ENCODE peak calls at places on chromosome 14, in five cellular contexts. Y is coronary artery, D is NCI-H1436 treated with DMSO at 0.1 percent for 48 hours, E is fibroblast of lung, V is cardiac fibroblast. J is an unnamed sample.
A peak's percentile ranks its signal among the peaks of the same experiment; 100 is the strongest.

GRCh38 chr14:74568896-74569295 is 43.1 kb downstream of the LTBP2 start:
- DNase-seq in Y (no peak), D (no peak), E (no peak), V (peak; percentile 67), J (no peak)

GRCh38 chr14:36767603-36768281 is 106.1 kb downstream of the PAX9 start:
- DNase-seq in Y (no peak), D (peak; percentile 62), E (peak; percentile 50), V (no peak), J (peak; percentile 92)

GRCh38 chr14:96508900-96509299 is 6.7 kb downstream of the PAPOLA start:
- DNase-seq in Y (no peak), D (no peak), E (no peak), V (no peak), J (no peak)

GRCh38 chr14:27387458-27387857 is 789.6 kb upstream of the NOVA1 start:
- DNase-seq in Y (no peak), D (no peak), E (peak; percentile 73), V (no peak), J (no peak)

GRCh38 chr14:99245541-99246511 is 26.2 kb downstream of the BCL11B start:
- DNase-seq in Y (no peak), D (no peak), E (no peak), V (no peak), J (no peak)

GRCh38 chr14:34682787-34683321 is 31.5 kb downstream of the CFL2 start:
- DNase-seq in Y (no peak), D (no peak), E (peak; percentile 73), V (peak; percentile 23), J (no peak)

GRCh38 chr14:98594156-98594555 is 677.8 kb downstream of the BCL11B start:
- DNase-seq in Y (no peak), D (no peak), E (no peak), V (no peak), J (no peak)

GRCh38 chr14:75363570-75364227 is 64.1 kb upstream of the JDP2 start:
- DNase-seq in Y (no peak), D (no peak), E (no peak), V (peak; percentile 8), J (no peak)

GRCh38 chr14:76245097-76245496 is 93.4 kb downstream of the GPATCH2L start:
- DNase-seq in Y (no peak), D (no peak), E (peak; percentile 22), V (no peak), J (no peak)

GRCh38 chr14:51147183-51147582 is 52.3 kb upstream of the TRIM9 start:
- DNase-seq in Y (no peak), D (no peak), E (peak; percentile 6), V (peak; percentile 60), J (no peak)

GRCh38 chr14:78143489-78144145 is 26.6 kb upstream of the NRXN3 start:
- DNase-seq in Y (no peak), D (no peak), E (peak; percentile 86), V (no peak), J (no peak)

GRCh38 chr14:73753887-73754880 is 40.0 kb upstream of the PNMA1 start:
- DNase-seq in Y (no peak), D (no peak), E (no peak), V (no peak), J (no peak)

GRCh38 chr14:31205681-31206535 is 1.7 kb downstream of the HECTD1 start:
- DNase-seq in Y (no peak), D (no peak), E (peak; percentile 75), V (peak; percentile 69), J (no peak)

GRCh38 chr14:106875503-106875902 is 1349.1 kb downstream of the TMEM121 start:
- DNase-seq in Y (no peak), D (no peak), E (no peak), V (no peak), J (no peak)

GRCh38 chr14:105055334-105055733 is 9.9 kb downstream of the GPR132 start:
- DNase-seq in Y (no peak), D (no peak), E (no peak), V (no peak), J (no peak)

GRCh38 chr14:100754020-100754419 is 27.3 kb downstream of the DLK1 start:
- DNase-seq in Y (no peak), D (no peak), E (no peak), V (no peak), J (no peak)

GRCh38 chr14:78933948-78934524 is 763.9 kb downstream of the NRXN3 start:
- DNase-seq in Y (no peak), D (no peak), E (peak; percentile 28), V (peak; percentile 60), J (no peak)

GRCh38 chr14:21978999-21979314 is 305.3 kb upstream of the OR4E1 start:
- DNase-seq in Y (no peak), D (no peak), E (no peak), V (no peak), J (no peak)

GRCh38 chr14:65502676-65503124 is 90.2 kb downstream of the FUT8 start:
- DNase-seq in Y (no peak), D (no peak), E (peak; percentile 88), V (peak; percentile 63), J (peak; percentile 75)

GRCh38 chr14:68501621-68502052 is 291.2 kb downstream of the ZFP36L1 start:
- DNase-seq in Y (no peak), D (no peak), E (no peak), V (peak; percentile 49), J (no peak)

GRCh38 chr14:75718199-75718598 is 57.2 kb downstream of the TTLL5 start:
- DNase-seq in Y (no peak), D (no peak), E (no peak), V (no peak), J (no peak)

GRCh38 chr14:88002421-88002820 is 2.5 kb upstream of the GPR65 start:
- DNase-seq in Y (no peak), D (no peak), E (no peak), V (no peak), J (no peak)

GRCh38 chr14:46818147-46818546 is 166.6 kb upstream of the RPL10L start:
- DNase-seq in Y (no peak), D (no peak), E (no peak), V (no peak), J (peak; percentile 89)

J was measured in NCI-H187 treated with DMSO at 0.1 percent for 48 hours.